ENCODE peak calls at places on chromosomes 5 and 9, in five cellular contexts. Y is K562, X is HepG2, K is GM12878, A is SK-N-SH. I is an unnamed sample.

GRCh38 chr5:72009280-72009679 is 98.0 kb upstream of the MAP1B start:
- DNase-seq in Y (no peak), X (no peak), K (no peak), A (no peak), I (no peak)

GRCh38 chr5:111865356-111865755 is 108.4 kb upstream of the NREP start:
- DNase-seq in Y (no peak), X (no peak), K (no peak), A (no peak), I (no peak)

GRCh38 chr5:165805756-165806155 is 2300.3 kb downstream of the MAT2B start:
- DNase-seq in Y (no peak), X (no peak), K (no peak), A (no peak), I (peak)

GRCh38 chr9:105114956-105115728 is 129.3 kb upstream of the SLC44A1 start:
- DNase-seq in Y (no peak), X (no peak), K (peak), A (no peak), I (no peak)

GRCh38 chr5:1416856-1417469 is 28.3 kb downstream of the SLC6A3 start:
- DNase-seq in Y (no peak), X (no peak), K (no peak), A (no peak), I (no peak)

GRCh38 chr5:34657550-34657921 is 1.4 kb downstream of the RAI14 start:
- DNase-seq in Y (no peak), X (peak), K (no peak), A (peak), I (peak)

GRCh38 chr9:78857371-78858225 is 560.7 kb downstream of the PSAT1 start:
- DNase-seq in Y (no peak), X (no peak), K (no peak), A (peak), I (no peak)

GRCh38 chr5:36459191-36460135 is 146.9 kb upstream of the SLC1A3 start:
- DNase-seq in Y (peak), X (peak), K (peak), A (no peak), I (peak)

GRCh38 chr5:88952996-88953643 is 70.1 kb upstream of the MEF2C start:
- DNase-seq in Y (no peak), X (no peak), K (no peak), A (no peak), I (no peak)

GRCh38 chr5:141914154-141914743 is 9.4 kb upstream of the DELE1 start:
- DNase-seq in Y (peak), X (no peak), K (no peak), A (peak), I (peak)

GRCh38 chr5:181133610-181134231 is 2.8 kb upstream of the OR2V1 start:
- DNase-seq in Y (peak), X (peak), K (no peak), A (no peak), I (no peak)

DNA sequence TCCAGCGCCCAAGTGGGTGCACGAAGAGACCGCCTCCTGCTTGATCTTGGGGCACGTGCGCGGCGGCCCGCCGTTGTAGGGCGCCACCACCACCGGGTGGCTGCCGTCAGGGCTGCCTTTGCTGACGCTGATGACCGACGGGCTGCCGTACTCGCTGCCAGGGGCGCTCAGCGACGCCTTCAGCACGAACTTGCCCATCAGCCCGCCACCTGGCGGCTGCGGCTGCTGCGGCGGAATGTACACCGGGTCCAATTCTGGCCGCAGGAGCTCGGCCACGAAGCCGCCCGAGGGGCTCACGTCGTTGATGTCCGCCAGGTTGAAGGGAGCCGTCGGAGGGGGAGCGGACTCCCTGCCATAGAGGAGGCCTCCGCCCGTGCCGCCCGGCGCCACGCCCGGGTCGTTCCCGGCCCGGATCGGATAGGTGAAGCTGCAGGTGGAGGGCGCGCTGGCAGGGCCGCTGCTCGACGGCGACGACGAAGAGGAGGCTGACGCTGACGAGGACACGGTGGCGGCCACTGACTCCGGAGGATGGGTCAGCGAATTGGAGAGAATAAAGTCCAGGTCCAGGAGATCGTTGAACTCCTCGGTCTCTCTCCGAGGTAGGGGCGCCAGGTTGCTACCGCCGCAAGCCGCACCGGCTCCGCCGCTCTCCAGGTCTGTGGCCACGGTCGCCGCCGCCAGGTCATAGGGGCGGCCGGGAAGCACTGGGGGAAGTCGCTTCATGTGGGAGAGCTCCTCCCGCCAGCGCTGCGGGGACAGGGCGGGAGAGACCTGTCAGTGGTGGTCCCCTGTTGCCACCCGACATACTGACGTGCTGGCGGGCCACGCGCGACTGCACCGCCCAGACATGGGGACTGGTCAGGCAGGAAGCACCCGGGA is 1.8 kb downstream of the KLF4 start:
- DNase-seq in Y (no peak), X (no peak), K (no peak), A (peak), I (no peak)
- TF ChIP-seq FOXM1 in Y (no peak), X (no peak), K (no peak), A (no peak), I (no peak)

GRCh38 chr9:1962588-1963134 is 52.5 kb upstream of the SMARCA2 start:
- DNase-seq in Y (no peak), X (no peak), K (no peak), A (no peak), I (no peak)

GRCh38 chr9:1960696-1961095 is 54.5 kb upstream of the SMARCA2 start:
- DNase-seq in Y (no peak), X (no peak), K (no peak), A (no peak), I (no peak)

GRCh38 chr9:1966725-1967366 is 48.3 kb upstream of the SMARCA2 start:
- DNase-seq in Y (no peak), X (no peak), K (no peak), A (no peak), I (no peak)

GRCh38 chr9:1959347-1959746 is 55.8 kb upstream of the SMARCA2 start:
- DNase-seq in Y (no peak), X (no peak), K (no peak), A (no peak), I (no peak)

GRCh38 chr9:1962036-1962535 is 53.1 kb upstream of the SMARCA2 start:
- DNase-seq in Y (no peak), X (no peak), K (no peak), A (no peak), I (no peak)
- TF ChIP-seq FOXM1 in Y (no peak), X (no peak), K (no peak), A (no peak), I (no peak)

DNA sequence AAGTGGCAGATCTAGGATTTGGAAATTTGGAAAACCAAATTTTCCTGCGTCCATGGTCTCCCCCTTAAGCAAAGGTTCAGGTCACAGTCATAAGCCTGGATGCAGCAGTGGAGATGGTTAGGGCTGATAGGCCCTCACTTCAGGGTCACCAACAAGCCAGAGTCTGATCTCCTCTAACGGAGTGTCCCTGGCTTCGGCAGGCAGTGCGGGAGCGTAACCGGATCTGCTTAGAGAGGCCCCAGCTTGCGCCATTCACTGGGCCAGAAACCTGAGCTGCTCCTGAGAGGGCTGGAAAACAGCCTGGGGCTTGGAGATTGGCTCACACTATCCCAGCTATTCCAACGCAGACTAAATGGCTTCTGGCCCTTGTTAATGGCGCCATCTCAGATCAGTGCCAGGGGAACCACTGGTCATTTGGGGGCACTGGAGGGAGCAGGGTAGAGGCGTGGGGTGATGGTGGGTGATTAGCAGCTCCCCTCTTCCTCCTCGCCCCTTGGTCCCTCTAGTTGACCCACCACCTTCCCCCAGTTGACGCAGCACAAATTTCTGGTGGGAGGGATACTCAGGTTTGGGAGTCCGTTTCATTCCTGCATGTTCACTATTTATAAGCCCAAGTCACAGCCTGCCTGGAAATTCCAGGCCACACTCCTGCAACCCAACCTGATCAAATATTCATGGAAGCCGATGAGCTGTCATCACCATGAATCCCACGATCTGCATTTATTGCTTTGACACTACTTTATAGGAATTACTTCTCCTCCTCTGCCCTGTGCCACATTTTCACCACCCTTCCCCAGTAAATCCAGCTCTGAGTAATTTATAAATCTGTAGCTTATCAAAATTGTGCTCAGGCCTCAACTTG is 134.6 kb upstream of the CPEB4 start:
- DNase-seq in Y (peak), X (peak), K (no peak), A (peak), I (peak)
- TF ChIP-seq FOXM1 in Y (no peak), X (no peak), K (no peak), A (no peak), I (no peak)

GRCh38 chr5:132202711-132203463 is 24.8 kb downstream of the P4HA2 start:
- DNase-seq in Y (no peak), X (no peak), K (no peak), A (no peak), I (no peak)

GRCh38 chr5:132204330-132204729 is 23.3 kb downstream of the P4HA2 start:
- DNase-seq in Y (no peak), X (no peak), K (no peak), A (no peak), I (no peak)

GRCh38 chr5:132203916-132204315 is 23.7 kb downstream of the P4HA2 start:
- DNase-seq in Y (no peak), X (no peak), K (no peak), A (no peak), I (no peak)

GRCh38 chr5:132204736-132205135 is 22.9 kb downstream of the P4HA2 start:
- DNase-seq in Y (no peak), X (no peak), K (no peak), A (no peak), I (no peak)

GRCh38 chr5:132203464-132203818 is 24.2 kb downstream of the P4HA2 start:
- DNase-seq in Y (no peak), X (no peak), K (no peak), A (no peak), I (no peak)
- TF ChIP-seq FOXM1 in Y (no peak), X (no peak), K (peak), A (no peak), I (no peak)

GRCh38 chr9:99602854-99603253 is 218.8 kb upstream of the NR4A3 start:
- DNase-seq in Y (no peak), X (no peak), K (no peak), A (no peak), I (no peak)

GRCh38 chr9:99605016-99605743 is 216.5 kb upstream of the NR4A3 start:
- DNase-seq in Y (no peak), X (no peak), K (no peak), A (no peak), I (no peak)

GRCh38 chr9:99606955-99607354 is 214.7 kb upstream of the NR4A3 start:
- DNase-seq in Y (peak), X (no peak), K (no peak), A (peak), I (no peak)

DNA sequence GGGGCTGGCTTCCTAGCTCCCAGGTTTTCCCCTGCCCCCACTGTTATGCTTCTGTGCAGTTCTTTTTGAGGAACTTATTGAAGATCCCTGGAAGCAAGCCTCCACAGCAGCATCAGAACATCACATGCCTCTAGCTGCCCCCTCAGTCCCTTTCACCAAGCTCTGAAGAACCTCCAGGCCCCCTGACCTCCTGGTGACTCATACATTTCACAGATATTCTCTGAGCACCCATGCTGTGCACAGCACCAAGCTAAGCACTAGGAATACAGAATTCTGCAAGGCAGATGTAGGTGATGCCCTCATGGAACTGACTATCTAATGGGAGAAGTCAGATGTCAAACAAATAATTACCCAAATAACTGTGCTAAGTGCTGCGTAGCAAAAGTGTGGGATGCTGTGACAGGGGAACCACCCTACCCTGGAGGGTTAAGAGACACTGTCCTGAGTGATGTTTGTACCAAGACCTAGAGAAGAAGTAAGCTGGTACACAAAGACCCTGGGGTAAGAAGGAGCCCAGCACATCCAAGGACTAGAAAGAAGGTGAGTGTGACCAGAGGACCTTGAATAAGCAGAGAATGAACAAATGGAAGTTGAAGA is 213.7 kb upstream of the NR4A3 start:
- DNase-seq in Y (no peak), X (no peak), K (no peak), A (no peak), I (peak)
- TF ChIP-seq FOXM1 in Y (no peak), X (no peak), K (no peak), A (no peak), I (no peak)

DNA sequence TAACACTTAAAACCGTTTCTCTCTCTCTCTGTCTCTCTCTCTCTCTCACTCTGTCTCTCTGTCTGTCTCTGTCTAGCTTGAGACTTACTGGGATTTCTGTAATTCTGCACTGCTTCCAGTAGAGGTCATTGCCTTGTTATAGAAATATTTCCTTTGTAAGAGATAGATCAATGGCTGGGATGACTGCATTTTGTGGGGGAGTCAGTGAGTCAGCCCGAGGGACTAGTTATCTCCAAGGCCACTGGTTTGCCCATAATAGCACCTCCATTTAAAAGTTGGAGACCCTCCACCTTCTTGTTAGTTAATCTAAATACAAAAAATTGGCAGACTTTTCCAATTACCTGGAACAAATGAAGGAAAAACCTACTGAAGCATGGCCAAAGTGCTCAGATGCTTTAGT is 547.2 kb downstream of the LRRC70 start:
- DNase-seq in Y (peak), X (peak), K (no peak), A (no peak), I (peak)
- TF ChIP-seq FOXM1 in Y (no peak), X (no peak), K (no peak), A (no peak), I (no peak)

I was measured in HEK293T.